ENCODE peak calls at places on chromosomes 12 and 14, in seven cellular contexts. One of them, this sample, is unnamed.

GRCh38 chr12:72547593-72547992 is 275.4 kb downstream of the TRHDE start:
- DNase-seq in HCT116: no peak
- DNase-seq in fibroblast of mammary gland: peak
- DNase-seq in GM06990: no peak
- DNase-seq in colonic mucosa: no peak
- DNase-seq in lung: no peak
- DNase-seq in A673: peak
- DNase-seq in this sample: no peak

GRCh38 chr14:23383041-23383440 is 6.2 kb downstream of the CMTM5 start:
- DNase-seq in HCT116: no peak
- DNase-seq in fibroblast of mammary gland: no peak
- DNase-seq in GM06990: no peak
- DNase-seq in colonic mucosa: no peak
- DNase-seq in lung: no peak
- DNase-seq in A673: no peak
- DNase-seq in this sample: no peak

GRCh38 chr14:71338153-71338552 is 430.9 kb downstream of the PCNX1 start:
- DNase-seq in HCT116: no peak
- DNase-seq in fibroblast of mammary gland: no peak
- DNase-seq in GM06990: no peak
- DNase-seq in colonic mucosa: no peak
- DNase-seq in lung: no peak
- DNase-seq in A673: no peak
- DNase-seq in this sample: no peak

GRCh38 chr12:1779783-1780182 is 40.6 kb upstream of the LRTM2 start:
- DNase-seq in HCT116: no peak
- DNase-seq in fibroblast of mammary gland: peak
- DNase-seq in GM06990: no peak
- DNase-seq in colonic mucosa: no peak
- DNase-seq in lung: no peak
- DNase-seq in A673: no peak
- DNase-seq in this sample: no peak

GRCh38 chr12:113702796-113703195 is 231.1 kb upstream of the LHX5 start:
- DNase-seq in HCT116: no peak
- DNase-seq in fibroblast of mammary gland: no peak
- DNase-seq in GM06990: no peak
- DNase-seq in colonic mucosa: no peak
- DNase-seq in lung: no peak
- DNase-seq in A673: no peak
- DNase-seq in this sample: no peak

GRCh38 chr12:113197518-113198077 is 12.1 kb downstream of the RITA1 start:
- DNase-seq in HCT116: no peak
- DNase-seq in fibroblast of mammary gland: no peak
- DNase-seq in GM06990: no peak
- DNase-seq in colonic mucosa: no peak
- DNase-seq in lung: no peak
- DNase-seq in A673: no peak
- DNase-seq in this sample: no peak

GRCh38 chr14:103020271-103020910 is 37.0 kb downstream of the CDC42BPB start:
- DNase-seq in HCT116: no peak
- DNase-seq in fibroblast of mammary gland: no peak
- DNase-seq in GM06990: no peak
- DNase-seq in colonic mucosa: no peak
- DNase-seq in lung: no peak
- DNase-seq in A673: no peak
- DNase-seq in this sample: no peak

GRCh38 chr12:58491296-58491695 is 429.0 kb downstream of the LRIG3 start:
- DNase-seq in HCT116: no peak
- DNase-seq in fibroblast of mammary gland: peak
- DNase-seq in GM06990: no peak
- DNase-seq in colonic mucosa: no peak
- DNase-seq in lung: no peak
- DNase-seq in A673: no peak
- DNase-seq in this sample: no peak

GRCh38 chr14:63524537-63525155 is 18.5 kb downstream of the PPP2R5E start:
- DNase-seq in HCT116: no peak
- DNase-seq in fibroblast of mammary gland: no peak
- DNase-seq in GM06990: no peak
- DNase-seq in colonic mucosa: peak
- DNase-seq in lung: no peak
- DNase-seq in A673: no peak
- DNase-seq in this sample: peak

DNA sequence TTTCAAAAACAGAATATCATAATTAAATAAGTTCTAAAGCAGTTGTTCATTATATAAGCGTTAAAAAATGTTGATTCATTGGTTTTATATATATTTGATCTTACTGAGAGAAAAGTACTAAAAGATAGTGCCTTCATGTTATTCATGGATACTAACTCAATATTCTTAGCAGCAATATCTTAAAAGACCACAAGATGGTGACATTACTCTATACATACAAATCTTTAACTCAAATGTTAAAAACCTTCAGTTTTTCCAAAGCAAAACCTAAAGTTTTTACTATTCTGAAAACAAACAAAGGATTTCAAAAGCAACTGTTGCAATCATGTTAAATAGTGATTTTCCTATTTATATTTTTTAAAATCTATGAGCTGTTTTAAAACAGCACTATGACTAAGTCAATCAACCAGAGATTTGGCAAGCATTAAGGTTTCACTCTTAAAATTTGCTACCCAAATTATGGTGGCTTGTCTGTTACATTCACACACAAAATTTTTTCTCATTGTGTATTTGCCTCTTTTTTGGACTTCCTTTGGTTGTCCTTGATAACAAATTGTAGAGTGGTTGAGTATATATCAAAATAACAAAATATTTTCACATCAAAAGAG is 50.1 kb upstream of the RERGL start:
- DNase-seq in HCT116: no peak
- DNase-seq in fibroblast of mammary gland: peak
- DNase-seq in GM06990: no peak
- DNase-seq in colonic mucosa: no peak
- DNase-seq in lung: no peak
- DNase-seq in A673: peak
- DNase-seq in this sample: peak
- TF ChIP-seq CTCF in HCT116: peak
- TF ChIP-seq CTCF in fibroblast of mammary gland: peak
- TF ChIP-seq CTCF in GM06990: peak
- TF ChIP-seq CTCF in colonic mucosa: peak
- TF ChIP-seq CTCF in lung: peak
- TF ChIP-seq CTCF in A673: peak
- TF ChIP-seq CTCF in this sample: peak

DNA sequence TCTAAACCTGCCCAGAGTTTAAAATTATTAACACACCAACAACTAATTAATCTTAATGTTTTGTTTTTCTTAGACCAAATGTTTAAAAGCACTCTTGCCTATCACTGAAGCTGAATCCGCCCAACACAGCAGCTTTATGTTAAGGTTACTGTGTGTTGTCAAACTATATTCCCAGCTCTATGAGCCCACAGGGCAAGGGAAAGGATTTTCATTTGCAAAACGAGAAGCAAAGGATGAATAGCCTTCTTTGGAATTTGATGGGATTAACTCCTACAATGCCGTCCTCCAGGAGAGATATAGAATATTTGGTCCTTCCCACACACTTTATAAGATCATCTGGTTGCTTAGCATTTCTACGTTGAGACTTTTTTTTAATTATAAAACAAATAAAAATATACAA is 43.7 kb downstream of the DUSP16 start:
- DNase-seq in HCT116: no peak
- DNase-seq in fibroblast of mammary gland: no peak
- DNase-seq in GM06990: no peak
- DNase-seq in colonic mucosa: no peak
- DNase-seq in lung: no peak
- DNase-seq in A673: no peak
- DNase-seq in this sample: no peak
- H3K4me3 ChIP-seq in HCT116: no peak
- H3K4me3 ChIP-seq in fibroblast of mammary gland: no peak
- H3K4me3 ChIP-seq in GM06990: no peak
- H3K4me3 ChIP-seq in colonic mucosa: no peak
- H3K4me3 ChIP-seq in lung: no peak
- H3K4me3 ChIP-seq in A673: no peak
- H3K4me3 ChIP-seq in this sample: no peak

GRCh38 chr14:60328588-60328987 is 79.6 kb downstream of the PPM1A start:
- DNase-seq in HCT116: no peak
- DNase-seq in fibroblast of mammary gland: no peak
- DNase-seq in GM06990: no peak
- DNase-seq in colonic mucosa: no peak
- DNase-seq in lung: no peak
- DNase-seq in A673: no peak
- DNase-seq in this sample: no peak
- TF ChIP-seq CTCF in HCT116: no peak
- TF ChIP-seq CTCF in fibroblast of mammary gland: no peak
- TF ChIP-seq CTCF in GM06990: no peak
- TF ChIP-seq CTCF in colonic mucosa: no peak
- TF ChIP-seq CTCF in lung: no peak
- TF ChIP-seq CTCF in A673: peak
- TF ChIP-seq CTCF in this sample: no peak

DNA sequence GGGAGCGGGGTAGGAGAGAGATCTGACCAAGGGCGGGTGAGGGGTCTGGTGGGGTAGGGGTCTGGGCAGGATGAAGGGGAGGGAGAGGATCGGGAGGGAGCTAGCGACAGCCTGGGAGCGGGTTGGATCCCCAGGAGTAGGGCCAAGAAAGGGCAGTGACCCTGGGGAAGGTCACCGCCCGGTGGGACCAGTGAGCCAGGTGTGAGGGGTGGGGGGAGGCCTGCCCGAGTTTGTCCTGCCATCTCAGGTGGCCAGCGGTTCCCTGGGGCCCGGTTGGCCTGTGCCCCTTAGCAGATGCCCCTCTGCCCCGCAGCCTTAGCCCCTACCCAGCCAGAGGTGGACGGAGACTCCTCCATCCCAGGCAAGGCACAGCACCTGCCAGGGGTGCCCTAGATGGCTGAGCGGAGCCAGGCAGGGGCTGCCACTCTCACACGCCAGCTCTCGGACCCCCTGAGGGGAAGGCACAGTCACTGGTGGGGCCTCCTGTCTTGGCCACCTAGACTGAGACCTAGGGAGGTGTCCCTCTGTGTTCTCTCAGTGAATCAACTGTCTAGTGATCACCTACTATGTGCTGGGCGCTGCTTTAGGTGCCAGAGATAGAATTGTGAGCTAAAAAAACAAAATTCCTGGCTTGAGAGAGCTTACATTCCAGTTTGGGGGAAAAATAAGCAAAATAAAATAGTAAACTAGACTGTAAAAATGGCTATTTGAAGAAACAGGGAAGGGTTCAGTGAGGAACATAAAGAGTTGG is 631 bp upstream of the TTC7B start:
- DNase-seq in HCT116: no peak
- DNase-seq in fibroblast of mammary gland: no peak
- DNase-seq in GM06990: no peak
- DNase-seq in colonic mucosa: no peak
- DNase-seq in lung: no peak
- DNase-seq in A673: no peak
- DNase-seq in this sample: no peak
- H3K4me3 ChIP-seq in HCT116: no peak
- H3K4me3 ChIP-seq in fibroblast of mammary gland: peak
- H3K4me3 ChIP-seq in GM06990: no peak
- H3K4me3 ChIP-seq in colonic mucosa: no peak
- H3K4me3 ChIP-seq in lung: no peak
- H3K4me3 ChIP-seq in A673: no peak
- H3K4me3 ChIP-seq in this sample: no peak

This sample was measured in GM12865.